ENCODE peak calls at places on chromosomes 13 and 19, in four cellular contexts. B is NCI-H2029, S is Calu3, N is head of caudate nucleus. F is an unnamed sample.

GRCh38 chr13:66795636-66796035 is 434.5 kb downstream of the PCDH9 start:
- DNase-seq in B (no peak), S (no peak), N (no peak), F (peak)

GRCh38 chr19:10553943-10554381 is 10.3 kb downstream of the ATG4D start:
- DNase-seq in B (no peak), S (no peak), N (no peak), F (no peak)

GRCh38 chr13:32032780-32033179 is 1.2 kb downstream of the FRY start:
- DNase-seq in B (no peak), S (no peak), N (no peak), F (peak)

GRCh38 chr19:54282706-54283105 is 1.8 kb upstream of the LILRB2 start:
- DNase-seq in B (no peak), S (no peak), N (no peak), F (no peak)

GRCh38 chr19:39154626-39155100 is 29.1 kb downstream of the PAK4 start:
- DNase-seq in B (no peak), S (peak), N (no peak), F (no peak)

GRCh38 chr13:44860427-44860826 is 128.8 kb downstream of the NUFIP1 start:
- DNase-seq in B (no peak), S (no peak), N (no peak), F (no peak)

GRCh38 chr19:33373701-33374405 is at the start of gene CEBPG:
- DNase-seq in B (peak), S (peak), N (no peak), F (no peak)

GRCh38 chr19:6736917-6737283 is 480 bp downstream of the GPR108 start:
- DNase-seq in B (no peak), S (no peak), N (no peak), F (no peak)

GRCh38 chr19:45638930-45639729 is at the start of gene EML2:
- DNase-seq in B (peak), S (peak), N (no peak), F (no peak)

GRCh38 chr13:22403144-22403543 is 732.3 kb downstream of the FGF9 start:
- DNase-seq in B (no peak), S (no peak), N (no peak), F (no peak)

GRCh38 chr19:57348136-57348535 is 2.9 kb upstream of the ZNF304 start:
- DNase-seq in B (no peak), S (no peak), N (no peak), F (no peak)

GRCh38 chr19:36915992-36916830 is at the start of the genes ZNF568 and ZNF829:
- DNase-seq in B (peak), S (peak), N (peak), F (peak)

GRCh38 chr19:31897292-31897691 is 448.1 kb upstream of the ZNF507 start:
- DNase-seq in B (no peak), S (no peak), N (no peak), F (no peak)

GRCh38 chr19:23978068-23978467 is 63.4 kb downstream of the ZNF726 start:
- DNase-seq in B (peak), S (no peak), N (no peak), F (no peak)